ENCODE peak calls at places on chromosome 10, in five cellular contexts. F is CD8-positive, alpha-beta memory T cell; J is Karpas-422; A is right lobe of liver; E is RWPE1. B is an unnamed sample.

GRCh38 chr10:69474688-69475432 is 23.6 kb downstream of the TSPAN15 start:
- DNase-seq in J (no peak), E (peak), F (no peak), A (no peak), B (no peak)

GRCh38 chr10:124318076-124318475 is 100.6 kb downstream of the OAT start:
- DNase-seq in F (no peak), E (no peak), A (peak), J (no peak), B (no peak)

GRCh38 chr10:25113231-25114035 is 61.4 kb upstream of the GPR158 start:
- DNase-seq in J (peak), E (peak), F (no peak), A (peak), B (peak)

GRCh38 chr10:131943021-131943814 is 38.5 kb downstream of the BNIP3 start:
- DNase-seq in F (no peak), E (no peak), J (no peak), A (peak), B (no peak)

GRCh38 chr10:1440897-1441296 is 296.4 kb downstream of the ADARB2 start:
- DNase-seq in J (no peak), E (no peak), F (no peak), A (no peak), B (no peak)

GRCh38 chr10:130354555-130354954 is 218.4 kb downstream of the GLRX3 start:
- DNase-seq in A (peak), E (no peak), J (no peak), F (no peak), B (no peak)

GRCh38 chr10:17883621-17884020 is 68.1 kb upstream of the SLC39A12 start:
- DNase-seq in A (no peak), E (no peak), F (no peak), J (no peak), B (peak)

GRCh38 chr10:132808568-132809236 is 22.8 kb upstream of the NKX6-2 start:
- DNase-seq in E (no peak), F (no peak), J (no peak), A (no peak), B (no peak)

GRCh38 chr10:3672220-3672619 is 112.8 kb downstream of the KLF6 start:
- DNase-seq in E (no peak), A (no peak), F (no peak), J (no peak), B (no peak)

GRCh38 chr10:114538544-114538906 is 119.5 kb downstream of the ABLIM1 start:
- DNase-seq in E (no peak), A (no peak), F (peak), J (no peak), B (peak)

GRCh38 chr10:21095494-21096055 is 198.5 kb upstream of the NEBL start:
- DNase-seq in F (no peak), A (no peak), E (no peak), J (no peak), B (no peak)

GRCh38 chr10:91596821-91597396 is 36.0 kb downstream of the PPP1R3C start:
- DNase-seq in J (no peak), A (no peak), E (peak), F (no peak), B (no peak)

GRCh38 chr10:77325233-77325537 is 312.4 kb downstream of the KCNMA1 start:
- DNase-seq in F (no peak), J (no peak), A (no peak), E (no peak), B (no peak)

GRCh38 chr10:61639952-61640351 is 22.8 kb upstream of the CABCOCO1 start:
- DNase-seq in E (no peak), J (no peak), A (no peak), F (no peak), B (no peak)

GRCh38 chr10:132264966-132265877 is 42.5 kb downstream of the STK32C start:
- DNase-seq in A (no peak), J (no peak), E (no peak), F (no peak), B (peak)

GRCh38 chr10:61487506-61487905 is 34.3 kb upstream of the TMEM26 start:
- DNase-seq in J (no peak), E (peak), F (no peak), A (no peak), B (no peak)

GRCh38 chr10:132142396-132143161 is 44.2 kb upstream of the DPYSL4 start:
- DNase-seq in E (peak), J (peak), F (peak), A (no peak), B (peak)

GRCh38 chr10:24952146-24952700 is at the start of gene PRTFDC1:
- DNase-seq in E (peak), J (no peak), F (no peak), A (no peak), B (peak)

DNA sequence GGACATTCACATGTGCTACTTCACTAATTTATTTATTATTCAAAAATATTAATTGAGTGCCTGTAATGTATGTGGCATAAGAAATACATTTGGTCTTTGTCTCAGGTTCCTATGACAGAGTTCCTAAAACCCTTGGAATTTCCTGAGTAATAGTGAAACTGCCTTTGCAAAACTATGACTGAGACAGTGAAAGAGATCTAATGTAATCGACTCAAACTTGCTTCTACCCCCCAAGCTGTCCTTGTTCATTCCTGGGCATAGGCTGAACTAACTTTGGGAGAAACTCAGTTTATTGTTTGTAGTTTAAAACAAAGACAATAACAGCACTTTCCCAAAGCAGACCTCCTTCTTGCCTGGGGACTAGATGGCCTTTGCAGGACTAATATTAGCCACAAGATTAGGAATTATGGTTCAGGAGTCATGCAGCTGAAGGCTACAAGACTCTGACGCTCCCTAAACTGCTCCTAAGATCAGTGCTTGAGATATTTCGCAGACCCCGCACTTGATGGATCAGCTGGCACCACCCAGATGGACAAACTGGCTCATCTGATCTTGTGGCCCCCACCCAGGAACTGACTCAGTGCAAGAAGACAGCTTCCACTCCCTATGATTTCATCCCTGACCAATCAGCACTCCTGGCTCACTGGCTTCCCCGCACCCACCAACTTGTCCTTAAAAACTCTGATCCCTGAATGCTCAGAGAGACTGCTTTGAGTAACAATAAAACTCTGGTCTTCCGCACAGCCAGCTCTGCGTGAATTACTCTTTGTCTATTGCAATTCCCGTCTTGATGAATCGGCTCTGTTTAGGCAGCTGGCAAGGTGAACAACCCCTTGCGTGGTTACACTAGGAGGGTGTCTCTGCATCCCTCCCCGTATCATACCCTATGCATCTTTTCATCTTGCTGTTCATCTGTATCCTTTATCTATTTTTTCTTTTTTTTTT is 27.0 kb upstream of the NRBF2 start:
- DNase-seq in F (no peak), E (no peak), J (no peak), A (no peak), B (peak)
- H3K27ac ChIP-seq in F (no peak), E (peak), J (no peak), A (no peak), B (no peak)

DNA sequence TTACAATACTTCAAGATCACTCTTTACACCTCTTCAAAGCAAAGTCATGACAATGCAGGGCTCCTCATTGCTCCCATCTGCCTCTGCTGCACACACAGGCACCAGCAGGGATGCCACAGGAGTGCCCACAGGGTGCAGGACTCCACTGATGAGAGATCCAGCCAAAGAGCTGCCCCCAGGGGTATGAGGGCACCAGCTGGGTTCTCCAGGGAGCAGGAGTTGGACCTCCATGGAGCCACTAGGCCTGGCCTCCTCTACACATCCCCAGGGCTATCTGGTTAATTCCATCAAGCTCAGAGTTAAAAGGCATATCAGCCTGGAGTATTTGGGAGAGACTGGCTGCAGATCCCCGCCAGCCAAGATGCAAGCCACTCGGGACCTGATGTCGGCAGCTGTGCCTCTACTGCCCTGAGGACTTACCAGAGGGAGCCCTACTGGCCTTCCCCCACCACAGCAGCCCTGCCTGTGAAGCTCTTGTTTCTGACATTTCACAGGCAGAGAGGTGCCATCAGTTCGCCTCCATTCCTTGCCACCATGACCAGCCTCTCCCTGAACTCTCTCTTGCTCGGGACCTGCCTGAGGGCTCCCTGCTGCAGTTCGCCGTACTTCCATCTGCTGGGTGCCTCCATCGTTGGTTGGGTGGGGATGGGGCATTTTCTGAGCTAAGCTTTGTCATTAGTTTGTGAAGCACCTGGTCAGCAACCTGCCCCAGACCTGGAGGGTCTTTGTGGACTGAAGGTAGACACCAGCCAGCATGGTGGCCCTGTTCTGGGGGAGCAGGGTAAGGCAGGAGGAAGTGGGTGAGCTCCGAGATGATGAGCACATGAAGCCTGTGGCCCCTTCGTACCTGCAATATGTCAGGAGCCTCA is 12.5 kb upstream of the TRIM8 start:
- DNase-seq in E (no peak), J (no peak), F (no peak), A (no peak), B (peak)
- H3K27ac ChIP-seq in E (peak), J (no peak), F (no peak), A (peak), B (peak)

DNA sequence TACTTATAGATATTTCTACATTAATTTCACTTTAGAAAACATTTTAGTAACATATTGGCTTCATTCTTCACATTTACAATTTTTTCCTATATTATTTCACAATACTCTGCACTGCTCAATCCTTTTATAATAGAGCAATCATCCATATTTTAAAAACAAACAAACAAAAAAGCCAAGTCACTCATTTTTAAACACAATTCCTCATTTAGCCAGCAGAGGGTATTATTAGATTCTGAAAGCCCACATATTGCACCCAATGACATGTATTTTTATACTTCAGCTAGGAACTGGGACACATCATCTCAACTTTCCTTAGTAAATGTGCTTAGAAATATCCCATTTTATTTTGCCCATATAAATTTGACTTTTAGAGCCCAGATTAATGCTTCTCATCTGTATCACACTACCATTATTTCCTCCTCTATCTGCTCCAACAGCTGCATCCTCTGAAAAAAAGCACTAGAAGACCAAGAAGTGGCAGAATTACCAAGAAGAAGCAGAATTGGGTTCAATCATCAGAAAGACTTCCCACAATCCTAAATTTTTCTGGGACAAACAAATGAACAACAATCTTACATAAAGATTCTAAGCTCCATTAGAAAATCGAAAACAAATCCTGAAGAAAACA is 29.5 kb downstream of the CTNNA3 start:
- DNase-seq in J (peak), F (no peak), A (no peak), E (peak), B (no peak)
- H3K27ac ChIP-seq in J (no peak), F (no peak), A (no peak), E (no peak), B (no peak)

GRCh38 chr10:103828587-103829186 is 26.7 kb downstream of the SH3PXD2A start:
- DNase-seq in A (no peak), E (no peak), F (no peak), J (no peak), B (no peak)
- H3K27ac ChIP-seq in A (no peak), E (peak), F (no peak), J (no peak), B (no peak)

GRCh38 chr10:15453462-15453861 is 82.4 kb upstream of the FAM171A1 start:
- DNase-seq in J (no peak), F (no peak), A (no peak), E (no peak), B (no peak)

GRCh38 chr10:15453921-15454320 is 82.8 kb upstream of the FAM171A1 start:
- DNase-seq in A (no peak), F (no peak), E (no peak), J (no peak), B (no peak)

GRCh38 chr10:15451137-15452094 is 80.3 kb upstream of the FAM171A1 start:
- DNase-seq in A (no peak), F (no peak), J (no peak), E (no peak), B (no peak)

GRCh38 chr10:15455456-15455855 is 84.4 kb upstream of the FAM171A1 start:
- DNase-seq in F (no peak), J (no peak), A (no peak), E (no peak), B (no peak)

DNA sequence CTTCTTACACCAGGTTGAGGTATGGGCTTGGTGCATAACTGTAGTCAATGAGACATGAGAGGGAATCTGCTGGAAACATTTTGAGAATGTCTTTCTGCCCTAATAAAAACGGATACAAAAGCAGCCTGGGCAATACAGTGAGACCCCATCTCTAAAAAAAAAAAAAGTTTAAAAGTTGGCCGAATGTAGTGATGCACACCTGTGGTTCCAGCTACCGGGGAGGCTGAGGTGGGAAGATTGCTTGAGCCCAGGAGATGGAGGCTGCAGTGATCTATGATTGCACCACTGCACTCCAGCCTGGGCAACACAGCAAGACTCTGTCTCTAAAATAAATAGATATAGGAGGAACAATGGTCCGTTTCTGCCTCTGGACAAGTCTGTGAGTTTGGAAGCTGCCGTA is 81.5 kb upstream of the FAM171A1 start:
- DNase-seq in E (no peak), A (no peak), J (no peak), F (no peak), B (no peak)
- H3K27ac ChIP-seq in E (no peak), A (no peak), J (no peak), F (no peak), B (no peak)

DNA sequence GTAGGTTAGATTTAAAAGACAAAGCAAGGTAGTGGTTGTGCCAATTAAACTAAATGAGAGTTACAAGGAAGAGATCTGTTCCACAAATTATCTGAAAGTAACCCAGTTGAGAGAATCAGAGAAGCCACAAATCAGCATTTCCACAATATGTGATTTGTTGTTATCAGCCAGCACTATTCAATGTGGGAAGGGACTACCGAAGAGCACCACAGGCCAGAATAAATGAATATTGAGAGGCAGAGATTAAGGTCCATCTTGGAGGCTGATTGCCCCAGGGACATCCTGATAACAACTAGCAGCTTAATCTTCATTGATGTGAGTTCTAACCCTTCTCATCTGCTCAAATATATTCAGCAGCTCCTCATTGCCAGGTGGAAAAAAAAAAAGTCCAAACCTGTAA is 367.6 kb downstream of the MALRD1 start:
- DNase-seq in E (no peak), A (no peak), J (no peak), F (no peak), B (no peak)
- H3K27ac ChIP-seq in E (no peak), A (no peak), J (no peak), F (no peak), B (no peak)

GRCh38 chr10:7579681-7580080 is 87.1 kb downstream of the ITIH5 start:
- DNase-seq in A (no peak), E (no peak), J (no peak), F (no peak), B (no peak)

GRCh38 chr10:7580520-7580919 is 86.2 kb downstream of the ITIH5 start:
- DNase-seq in J (no peak), A (no peak), E (no peak), F (no peak), B (no peak)

GRCh38 chr10:7577206-7577978 is 89.4 kb downstream of the ITIH5 start:
- DNase-seq in E (no peak), A (no peak), J (no peak), F (no peak), B (no peak)

GRCh38 chr10:7572435-7572834 is 94.3 kb downstream of the ITIH5 start:
- DNase-seq in A (no peak), E (no peak), F (no peak), J (no peak), B (no peak)

GRCh38 chr10:7576340-7576739 is 90.4 kb downstream of the ITIH5 start:
- DNase-seq in A (no peak), J (no peak), E (no peak), F (no peak), B (no peak)
- H3K27ac ChIP-seq in A (no peak), J (no peak), E (no peak), F (no peak), B (no peak)

GRCh38 chr10:71769279-71769823 is 4.0 kb downstream of the VSIR start:
- DNase-seq in F (no peak), A (no peak), E (no peak), J (no peak), B (no peak)

GRCh38 chr10:71765176-71765906 is 8.0 kb downstream of the VSIR start:
- DNase-seq in E (no peak), F (no peak), A (no peak), J (no peak), B (peak)

GRCh38 chr10:71766717-71767419 is 6.5 kb downstream of the VSIR start:
- DNase-seq in F (peak), J (no peak), E (peak), A (no peak), B (peak)

GRCh38 chr10:71765907-71766716 is 7.2 kb downstream of the VSIR start:
- DNase-seq in E (no peak), F (no peak), A (no peak), J (no peak), B (no peak)

DNA sequence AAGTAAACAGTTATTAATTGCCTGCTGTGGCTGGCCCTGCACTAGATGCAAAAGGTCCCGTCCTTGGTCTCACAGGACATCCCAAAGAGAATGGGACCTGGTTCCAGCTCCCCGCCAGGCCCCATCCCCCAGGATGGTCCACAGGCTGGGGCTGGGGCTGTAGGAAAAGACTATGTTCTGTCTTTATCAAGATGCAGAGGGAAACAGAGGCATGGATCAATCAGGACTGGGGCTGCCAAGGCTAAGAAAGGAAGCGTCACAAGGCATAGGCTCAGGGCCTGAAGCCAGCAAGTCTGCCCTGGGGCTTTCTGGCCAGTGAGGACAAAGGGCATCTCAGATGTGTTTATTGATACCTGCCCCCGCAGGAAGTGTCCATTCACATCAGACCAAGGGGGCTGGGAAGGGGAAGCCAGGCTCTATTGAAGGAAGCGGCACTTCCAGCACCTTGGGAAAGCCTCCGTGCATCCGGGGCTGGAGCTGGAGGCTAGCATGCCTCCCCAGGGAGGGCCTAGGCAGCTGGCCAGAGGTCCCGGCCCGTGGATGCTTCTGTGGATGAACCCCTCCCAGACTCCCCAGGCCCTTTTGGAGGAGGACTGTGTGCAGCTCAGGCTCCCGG is 5.8 kb downstream of the VSIR start:
- DNase-seq in J (no peak), E (no peak), F (no peak), A (no peak), B (peak)
- H3K27ac ChIP-seq in J (no peak), E (peak), F (peak), A (peak), B (peak)

GRCh38 chr10:95426482-95426881 is 134.7 kb downstream of the SORBS1 start:
- DNase-seq in E (no peak), F (no peak), A (no peak), J (no peak), B (no peak)
- H3K27ac ChIP-seq in E (no peak), F (no peak), A (no peak), J (no peak), B (peak)

GRCh38 chr10:60389413-60390009 is at the start of gene ANK3:
- DNase-seq in E (no peak), A (no peak), F (no peak), J (no peak), B (no peak)
- H3K27ac ChIP-seq in E (no peak), A (peak), F (no peak), J (no peak), B (no peak)

B was measured in right cardiac atrium.